ENCODE peak calls at places on chromosomes 16 and 17, in nine cellular contexts. One of them, this sample, is unnamed.

GRCh38 chr17:8176998-8177731 is 985 bp upstream of the TMEM107 start:
- DNase-seq in CD8-positive, alpha-beta memory T cell: no peak
- DNase-seq in epithelial cell of esophagus: no peak
- DNase-seq in endothelial cell: no peak
- DNase-seq in HTR-8/SVneo: no peak
- DNase-seq in amniotic stem cell: no peak
- DNase-seq in cardiac muscle cell: no peak
- DNase-seq in non-pigmented ciliary epithelial cell: no peak
- DNase-seq in GM23248: no peak
- DNase-seq in this sample: no peak

GRCh38 chr16:72963921-72964320 is 84.0 kb downstream of the ZFHX3 start:
- DNase-seq in CD8-positive, alpha-beta memory T cell: no peak
- DNase-seq in epithelial cell of esophagus: no peak
- DNase-seq in endothelial cell: no peak
- DNase-seq in HTR-8/SVneo: no peak
- DNase-seq in amniotic stem cell: peak
- DNase-seq in cardiac muscle cell: peak
- DNase-seq in non-pigmented ciliary epithelial cell: no peak
- DNase-seq in GM23248: no peak
- DNase-seq in this sample: peak

GRCh38 chr17:80942360-80943345 is 49.0 kb upstream of the CHMP6 start:
- DNase-seq in CD8-positive, alpha-beta memory T cell: no peak
- DNase-seq in epithelial cell of esophagus: peak
- DNase-seq in endothelial cell: no peak
- DNase-seq in HTR-8/SVneo: no peak
- DNase-seq in amniotic stem cell: no peak
- DNase-seq in cardiac muscle cell: peak
- DNase-seq in non-pigmented ciliary epithelial cell: no peak
- DNase-seq in GM23248: peak
- DNase-seq in this sample: no peak

GRCh38 chr17:53948323-53948722 is 125.6 kb downstream of the KIF2B start:
- DNase-seq in CD8-positive, alpha-beta memory T cell: no peak
- DNase-seq in epithelial cell of esophagus: no peak
- DNase-seq in endothelial cell: no peak
- DNase-seq in HTR-8/SVneo: no peak
- DNase-seq in amniotic stem cell: no peak
- DNase-seq in cardiac muscle cell: no peak
- DNase-seq in non-pigmented ciliary epithelial cell: no peak
- DNase-seq in GM23248: no peak
- DNase-seq in this sample: no peak

GRCh38 chr16:68506331-68507053 is 32.6 kb upstream of the ZFP90 start:
- DNase-seq in CD8-positive, alpha-beta memory T cell: no peak
- DNase-seq in epithelial cell of esophagus: no peak
- DNase-seq in endothelial cell: no peak
- DNase-seq in HTR-8/SVneo: peak
- DNase-seq in amniotic stem cell: no peak
- DNase-seq in cardiac muscle cell: no peak
- DNase-seq in non-pigmented ciliary epithelial cell: no peak
- DNase-seq in GM23248: peak
- DNase-seq in this sample: no peak

GRCh38 chr17:27070836-27071235 is 223.1 kb upstream of the WSB1 start:
- DNase-seq in CD8-positive, alpha-beta memory T cell: no peak
- DNase-seq in epithelial cell of esophagus: no peak
- DNase-seq in endothelial cell: no peak
- DNase-seq in HTR-8/SVneo: no peak
- DNase-seq in amniotic stem cell: no peak
- DNase-seq in cardiac muscle cell: no peak
- DNase-seq in non-pigmented ciliary epithelial cell: no peak
- DNase-seq in GM23248: no peak
- DNase-seq in this sample: no peak

GRCh38 chr17:81049973-81050551 is 15.1 kb downstream of the BAIAP2 start:
- DNase-seq in CD8-positive, alpha-beta memory T cell: no peak
- DNase-seq in epithelial cell of esophagus: peak
- DNase-seq in endothelial cell: no peak
- DNase-seq in HTR-8/SVneo: peak
- DNase-seq in amniotic stem cell: no peak
- DNase-seq in cardiac muscle cell: no peak
- DNase-seq in non-pigmented ciliary epithelial cell: no peak
- DNase-seq in GM23248: no peak
- DNase-seq in this sample: no peak

GRCh38 chr16:23877107-23878070 is 41.6 kb downstream of the PRKCB start:
- DNase-seq in CD8-positive, alpha-beta memory T cell: peak
- DNase-seq in epithelial cell of esophagus: no peak
- DNase-seq in endothelial cell: no peak
- DNase-seq in HTR-8/SVneo: no peak
- DNase-seq in amniotic stem cell: no peak
- DNase-seq in cardiac muscle cell: no peak
- DNase-seq in non-pigmented ciliary epithelial cell: no peak
- DNase-seq in GM23248: no peak
- DNase-seq in this sample: no peak

GRCh38 chr17:50361561-50362480 is 11.2 kb downstream of the MRPL27 start:
- DNase-seq in CD8-positive, alpha-beta memory T cell: peak
- DNase-seq in epithelial cell of esophagus: peak
- DNase-seq in endothelial cell: peak
- DNase-seq in HTR-8/SVneo: peak
- DNase-seq in amniotic stem cell: no peak
- DNase-seq in cardiac muscle cell: peak
- DNase-seq in non-pigmented ciliary epithelial cell: peak
- DNase-seq in GM23248: peak
- DNase-seq in this sample: peak

GRCh38 chr17:12813680-12814079 is 24.4 kb downstream of the ARHGAP44 start:
- DNase-seq in CD8-positive, alpha-beta memory T cell: no peak
- DNase-seq in epithelial cell of esophagus: no peak
- DNase-seq in endothelial cell: no peak
- DNase-seq in HTR-8/SVneo: no peak
- DNase-seq in amniotic stem cell: no peak
- DNase-seq in cardiac muscle cell: no peak
- DNase-seq in non-pigmented ciliary epithelial cell: no peak
- DNase-seq in GM23248: no peak
- DNase-seq in this sample: no peak